ENCODE peak calls at places on chromosomes 4 and X, in seven cellular contexts. One of them, this sample, is unnamed. For H3K4me1 and H3K9me3, the result is how much of the 10 kb centered on the place peaks cover.

GRCh38 chr4:146978641-146979040 is 33.0 kb upstream of the TTC29 start:
- DNase-seq in heart left ventricle: no peak
- DNase-seq in neural progenitor cell: no peak
- DNase-seq in stomach: no peak
- DNase-seq in HCT116: no peak
- DNase-seq in astrocyte: no peak
- DNase-seq in psoas muscle: no peak
- DNase-seq in this sample: no peak

GRCh38 chr4:117768610-117769009 is 265.7 kb upstream of the NDST3 start:
- DNase-seq in heart left ventricle: no peak
- DNase-seq in neural progenitor cell: no peak
- DNase-seq in stomach: no peak
- DNase-seq in HCT116: no peak
- DNase-seq in astrocyte: no peak
- DNase-seq in psoas muscle: no peak
- DNase-seq in this sample: no peak

GRCh38 chr4:108533245-108533844 is 87.0 kb upstream of the RPL34 start:
- DNase-seq in heart left ventricle: no peak
- DNase-seq in neural progenitor cell: no peak
- DNase-seq in stomach: no peak
- DNase-seq in HCT116: no peak
- DNase-seq in astrocyte: peak
- DNase-seq in psoas muscle: no peak
- DNase-seq in this sample: no peak

GRCh38 chr4:167025651-167026050 is 208.6 kb downstream of the SPOCK3 start:
- DNase-seq in heart left ventricle: no peak
- DNase-seq in neural progenitor cell: no peak
- DNase-seq in stomach: no peak
- DNase-seq in HCT116: no peak
- DNase-seq in astrocyte: no peak
- DNase-seq in psoas muscle: no peak
- DNase-seq in this sample: no peak

GRCh38 chr4:26152051-26152450 is 168.8 kb upstream of the RBPJ start:
- DNase-seq in heart left ventricle: no peak
- DNase-seq in neural progenitor cell: no peak
- DNase-seq in stomach: no peak
- DNase-seq in HCT116: no peak
- DNase-seq in astrocyte: no peak
- DNase-seq in psoas muscle: no peak
- DNase-seq in this sample: no peak

GRCh38 chrX:150100261-150100660 is 162.0 kb upstream of the EOLA2 start:
- DNase-seq in heart left ventricle: no peak
- DNase-seq in neural progenitor cell: no peak
- DNase-seq in stomach: no peak
- DNase-seq in HCT116: no peak
- DNase-seq in astrocyte: peak
- DNase-seq in psoas muscle: no peak
- DNase-seq in this sample: no peak

GRCh38 chrX:69501433-69501832 is 2.7 kb upstream of the NALF2 start:
- DNase-seq in heart left ventricle: peak
- DNase-seq in neural progenitor cell: peak
- DNase-seq in stomach: peak
- DNase-seq in HCT116: peak
- DNase-seq in astrocyte: no peak
- DNase-seq in psoas muscle: no peak
- DNase-seq in this sample: no peak

GRCh38 chr4:2177443-2178093 is 64.4 kb downstream of the HAUS3 start:
- DNase-seq in heart left ventricle: no peak
- DNase-seq in neural progenitor cell: peak
- DNase-seq in stomach: no peak
- DNase-seq in HCT116: no peak
- DNase-seq in astrocyte: no peak
- DNase-seq in psoas muscle: no peak
- DNase-seq in this sample: no peak

GRCh38 chrX:138874271-138874670 is 162.8 kb upstream of the FGF13 start:
- DNase-seq in heart left ventricle: no peak
- DNase-seq in neural progenitor cell: no peak
- DNase-seq in stomach: no peak
- DNase-seq in HCT116: no peak
- DNase-seq in astrocyte: no peak
- DNase-seq in psoas muscle: no peak
- DNase-seq in this sample: no peak

GRCh38 chr4:55397024-55397520 is 1.3 kb downstream of the TMEM165 start:
- DNase-seq in heart left ventricle: no peak
- DNase-seq in neural progenitor cell: no peak
- DNase-seq in stomach: no peak
- DNase-seq in HCT116: no peak
- DNase-seq in astrocyte: peak
- DNase-seq in psoas muscle: no peak
- DNase-seq in this sample: no peak

GRCh38 chr4:147799986-147800555 is 68.2 kb downstream of the ARHGAP10 start:
- DNase-seq in heart left ventricle: no peak
- DNase-seq in neural progenitor cell: peak
- DNase-seq in stomach: no peak
- DNase-seq in HCT116: no peak
- DNase-seq in astrocyte: peak
- DNase-seq in psoas muscle: no peak
- DNase-seq in this sample: no peak

GRCh38 chr4:42673084-42673429 is 16.2 kb upstream of the ATP8A1 start:
- DNase-seq in heart left ventricle: peak
- DNase-seq in neural progenitor cell: no peak
- DNase-seq in stomach: peak
- DNase-seq in HCT116: no peak
- DNase-seq in astrocyte: peak
- DNase-seq in psoas muscle: no peak
- DNase-seq in this sample: peak

GRCh38 chr4:158610790-158611189 is 60.9 kb downstream of the C4orf46 start:
- DNase-seq in heart left ventricle: no peak
- DNase-seq in neural progenitor cell: no peak
- DNase-seq in stomach: no peak
- DNase-seq in HCT116: no peak
- DNase-seq in astrocyte: peak
- DNase-seq in psoas muscle: no peak
- DNase-seq in this sample: no peak

GRCh38 chrX:150581093-150581775 is 12.8 kb downstream of the MTM1 start:
- DNase-seq in heart left ventricle: no peak
- DNase-seq in neural progenitor cell: no peak
- DNase-seq in stomach: no peak
- DNase-seq in HCT116: peak
- DNase-seq in astrocyte: peak
- DNase-seq in psoas muscle: no peak
- DNase-seq in this sample: no peak

GRCh38 chrX:78123190-78123589 is 16.3 kb downstream of the TAF9B start:
- DNase-seq in heart left ventricle: no peak
- DNase-seq in neural progenitor cell: no peak
- DNase-seq in stomach: no peak
- DNase-seq in HCT116: no peak
- DNase-seq in astrocyte: peak
- DNase-seq in psoas muscle: no peak
- DNase-seq in this sample: no peak

GRCh38 chr4:54872246-54872645 is 214.5 kb downstream of the KIT start:
- DNase-seq in heart left ventricle: no peak
- DNase-seq in neural progenitor cell: no peak
- DNase-seq in stomach: no peak
- DNase-seq in HCT116: no peak
- DNase-seq in astrocyte: peak
- DNase-seq in psoas muscle: no peak
- DNase-seq in this sample: no peak

GRCh38 chr4:24802648-24803047 is 7.3 kb downstream of the SOD3 start:
- DNase-seq in heart left ventricle: no peak
- DNase-seq in neural progenitor cell: no peak
- DNase-seq in stomach: no peak
- DNase-seq in HCT116: no peak
- DNase-seq in astrocyte: no peak
- DNase-seq in psoas muscle: no peak
- DNase-seq in this sample: no peak

GRCh38 chr4:82706349-82707000 is 92.1 kb downstream of the SCD5 start:
- DNase-seq in heart left ventricle: no peak
- DNase-seq in neural progenitor cell: no peak
- DNase-seq in stomach: no peak
- DNase-seq in HCT116: no peak
- DNase-seq in astrocyte: peak
- DNase-seq in psoas muscle: no peak
- DNase-seq in this sample: no peak

GRCh38 chr4:183287677-183288076 is 32.4 kb downstream of the CLDN22 start:
- DNase-seq in heart left ventricle: no peak
- DNase-seq in neural progenitor cell: no peak
- DNase-seq in stomach: no peak
- DNase-seq in HCT116: no peak
- DNase-seq in astrocyte: no peak
- DNase-seq in psoas muscle: no peak
- DNase-seq in this sample: no peak
- H3K4me1 ChIP-seq in heart left ventricle: under half
- H3K4me1 ChIP-seq in neural progenitor cell: under half
- H3K4me1 ChIP-seq in stomach: under half
- H3K4me1 ChIP-seq in HCT116: under half
- H3K4me1 ChIP-seq in astrocyte: under half
- H3K4me1 ChIP-seq in psoas muscle: under half
- H3K4me1 ChIP-seq in this sample: under half

GRCh38 chr4:374298-375160 is 36.9 kb downstream of the ZNF141 start:
- DNase-seq in heart left ventricle: no peak
- DNase-seq in neural progenitor cell: no peak
- DNase-seq in stomach: no peak
- DNase-seq in HCT116: no peak
- DNase-seq in astrocyte: no peak
- DNase-seq in psoas muscle: no peak
- DNase-seq in this sample: no peak
- H3K9me3 ChIP-seq in heart left ventricle: half or more
- H3K9me3 ChIP-seq in neural progenitor cell: half or more
- H3K9me3 ChIP-seq in stomach: half or more
- H3K9me3 ChIP-seq in HCT116: under half
- H3K9me3 ChIP-seq in astrocyte: under half
- H3K9me3 ChIP-seq in psoas muscle: half or more
- H3K9me3 ChIP-seq in this sample: half or more

GRCh38 chrX:646228-646495 is 15.6 kb downstream of the SHOX start:
- DNase-seq in heart left ventricle: no peak
- DNase-seq in neural progenitor cell: no peak
- DNase-seq in stomach: no peak
- DNase-seq in HCT116: no peak
- DNase-seq in astrocyte: no peak
- DNase-seq in psoas muscle: no peak
- DNase-seq in this sample: no peak

GRCh38 chrX:644304-645023 is 13.9 kb downstream of the SHOX start:
- DNase-seq in heart left ventricle: no peak
- DNase-seq in neural progenitor cell: peak
- DNase-seq in stomach: no peak
- DNase-seq in HCT116: no peak
- DNase-seq in astrocyte: no peak
- DNase-seq in psoas muscle: no peak
- DNase-seq in this sample: no peak

GRCh38 chrX:645024-645376 is 14.4 kb downstream of the SHOX start:
- DNase-seq in heart left ventricle: no peak
- DNase-seq in neural progenitor cell: peak
- DNase-seq in stomach: no peak
- DNase-seq in HCT116: no peak
- DNase-seq in astrocyte: no peak
- DNase-seq in psoas muscle: no peak
- DNase-seq in this sample: no peak

GRCh38 chrX:649166-649565 is 18.6 kb downstream of the SHOX start:
- DNase-seq in heart left ventricle: no peak
- DNase-seq in neural progenitor cell: no peak
- DNase-seq in stomach: no peak
- DNase-seq in HCT116: no peak
- DNase-seq in astrocyte: no peak
- DNase-seq in psoas muscle: no peak
- DNase-seq in this sample: no peak

DNA sequence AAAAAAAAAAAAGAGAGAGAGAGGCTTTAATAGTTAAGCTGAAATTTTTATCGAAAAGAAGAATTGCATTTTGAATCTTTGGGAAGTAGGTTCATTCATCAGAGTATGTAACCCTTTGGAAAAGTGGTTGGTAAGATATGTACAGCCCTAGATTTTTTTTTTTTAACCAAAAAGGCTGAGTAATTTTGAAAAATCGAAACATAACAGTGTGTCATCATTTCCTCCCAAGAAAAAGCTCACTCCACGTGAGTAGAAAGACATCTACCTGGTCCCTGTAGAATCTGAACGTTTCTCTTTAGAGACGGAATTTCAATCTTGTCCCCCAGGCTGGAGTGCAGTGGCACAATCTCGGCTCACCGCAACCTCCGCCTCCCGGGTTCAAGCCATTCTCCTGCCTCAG is 16.2 kb downstream of the SHOX start:
- DNase-seq in heart left ventricle: no peak
- DNase-seq in neural progenitor cell: no peak
- DNase-seq in stomach: no peak
- DNase-seq in HCT116: no peak
- DNase-seq in astrocyte: no peak
- DNase-seq in psoas muscle: no peak
- DNase-seq in this sample: no peak
- H3K27ac ChIP-seq in heart left ventricle: no peak
- H3K27ac ChIP-seq in neural progenitor cell: no peak
- H3K27ac ChIP-seq in stomach: no peak
- H3K27ac ChIP-seq in HCT116: no peak
- H3K27ac ChIP-seq in astrocyte: no peak
- H3K27ac ChIP-seq in psoas muscle: no peak
- H3K27ac ChIP-seq in this sample: no peak

GRCh38 chrX:13938053-13938765 is 91.5 kb downstream of the GEMIN8 start:
- DNase-seq in heart left ventricle: peak
- DNase-seq in neural progenitor cell: peak
- DNase-seq in stomach: peak
- DNase-seq in HCT116: no peak
- DNase-seq in astrocyte: no peak
- DNase-seq in psoas muscle: no peak
- DNase-seq in this sample: no peak
- H3K4me1 ChIP-seq in heart left ventricle: under half
- H3K4me1 ChIP-seq in neural progenitor cell: under half
- H3K4me1 ChIP-seq in stomach: under half
- H3K4me1 ChIP-seq in HCT116: under half
- H3K4me1 ChIP-seq in astrocyte: under half
- H3K4me1 ChIP-seq in psoas muscle: under half
- H3K4me1 ChIP-seq in this sample: under half

GRCh38 chr4:138773321-138773720 is 242.3 kb upstream of the NOCT start:
- DNase-seq in heart left ventricle: no peak
- DNase-seq in neural progenitor cell: no peak
- DNase-seq in stomach: no peak
- DNase-seq in HCT116: no peak
- DNase-seq in astrocyte: no peak
- DNase-seq in psoas muscle: no peak
- DNase-seq in this sample: no peak
- H3K9me3 ChIP-seq in heart left ventricle: under half
- H3K9me3 ChIP-seq in neural progenitor cell: under half
- H3K9me3 ChIP-seq in stomach: under half
- H3K9me3 ChIP-seq in HCT116: under half
- H3K9me3 ChIP-seq in astrocyte: under half
- H3K9me3 ChIP-seq in psoas muscle: under half
- H3K9me3 ChIP-seq in this sample: under half